ENCODE peak calls at places on chromosomes 13 and 19, in six cellular contexts. One of them, this sample, is unnamed.

GRCh38 chr13:94195715-94196114 is 283.8 kb downstream of the DCT start:
- DNase-seq in activated gamma-delta T cell treated with Interleukin-2 at 50 U/mL for 16 hours: no peak
- DNase-seq in cardiac muscle cell: peak
- DNase-seq in progenitor cell of endocrine pancreas: no peak
- DNase-seq in astrocyte of the spinal cord: peak
- DNase-seq in GOT3: no peak
- DNase-seq in this sample: peak

GRCh38 chr19:2507109-2507508 is 31.2 kb downstream of the GADD45B start:
- DNase-seq in GOT3: no peak
- DNase-seq in cardiac muscle cell: no peak
- DNase-seq in activated gamma-delta T cell treated with Interleukin-2 at 50 U/mL for 16 hours: peak
- DNase-seq in astrocyte of the spinal cord: peak
- DNase-seq in progenitor cell of endocrine pancreas: peak
- DNase-seq in this sample: peak

GRCh38 chr19:32642771-32643170 is 32.2 kb downstream of the ANKRD27 start:
- DNase-seq in cardiac muscle cell: no peak
- DNase-seq in progenitor cell of endocrine pancreas: no peak
- DNase-seq in astrocyte of the spinal cord: no peak
- DNase-seq in GOT3: no peak
- DNase-seq in activated gamma-delta T cell treated with Interleukin-2 at 50 U/mL for 16 hours: peak
- DNase-seq in this sample: no peak

GRCh38 chr13:50911051-50911690 is 1.6 kb downstream of the RNASEH2B start:
- DNase-seq in astrocyte of the spinal cord: no peak
- DNase-seq in cardiac muscle cell: peak
- DNase-seq in GOT3: no peak
- DNase-seq in activated gamma-delta T cell treated with Interleukin-2 at 50 U/mL for 16 hours: no peak
- DNase-seq in progenitor cell of endocrine pancreas: no peak
- DNase-seq in this sample: peak

GRCh38 chr19:15269806-15270205 is 37.6 kb upstream of the EPHX3 start:
- DNase-seq in GOT3: no peak
- DNase-seq in cardiac muscle cell: no peak
- DNase-seq in astrocyte of the spinal cord: no peak
- DNase-seq in activated gamma-delta T cell treated with Interleukin-2 at 50 U/mL for 16 hours: no peak
- DNase-seq in progenitor cell of endocrine pancreas: no peak
- DNase-seq in this sample: no peak

GRCh38 chr13:95956589-95957148 is 96.5 kb downstream of the UGGT2 start:
- DNase-seq in cardiac muscle cell: no peak
- DNase-seq in astrocyte of the spinal cord: peak
- DNase-seq in GOT3: no peak
- DNase-seq in activated gamma-delta T cell treated with Interleukin-2 at 50 U/mL for 16 hours: no peak
- DNase-seq in progenitor cell of endocrine pancreas: no peak
- DNase-seq in this sample: no peak

GRCh38 chr13:56424246-56424645 is 716.5 kb upstream of the PRR20A start:
- DNase-seq in GOT3: no peak
- DNase-seq in astrocyte of the spinal cord: no peak
- DNase-seq in cardiac muscle cell: no peak
- DNase-seq in activated gamma-delta T cell treated with Interleukin-2 at 50 U/mL for 16 hours: no peak
- DNase-seq in progenitor cell of endocrine pancreas: no peak
- DNase-seq in this sample: no peak

GRCh38 chr13:68816715-68817114 is 1290.9 kb upstream of the ATXN8OS start:
- DNase-seq in activated gamma-delta T cell treated with Interleukin-2 at 50 U/mL for 16 hours: no peak
- DNase-seq in progenitor cell of endocrine pancreas: no peak
- DNase-seq in cardiac muscle cell: no peak
- DNase-seq in GOT3: no peak
- DNase-seq in astrocyte of the spinal cord: no peak
- DNase-seq in this sample: no peak

GRCh38 chr19:16462757-16463250 is 9.0 kb downstream of the EPS15L1 start:
- DNase-seq in GOT3: no peak
- DNase-seq in progenitor cell of endocrine pancreas: no peak
- DNase-seq in activated gamma-delta T cell treated with Interleukin-2 at 50 U/mL for 16 hours: no peak
- DNase-seq in cardiac muscle cell: no peak
- DNase-seq in astrocyte of the spinal cord: no peak
- DNase-seq in this sample: peak

GRCh38 chr13:79404361-79404760 is 1.7 kb downstream of the RBM26 start:
- DNase-seq in progenitor cell of endocrine pancreas: no peak
- DNase-seq in GOT3: no peak
- DNase-seq in astrocyte of the spinal cord: no peak
- DNase-seq in activated gamma-delta T cell treated with Interleukin-2 at 50 U/mL for 16 hours: no peak
- DNase-seq in cardiac muscle cell: no peak
- DNase-seq in this sample: no peak

This sample was measured in PC-3.